ENCODE peak calls at places on chromosomes 1 and 21, in eight cellular contexts. One of them, this sample, is unnamed. For H3K4me1, the result is how much of the 10 kb centered on the place peaks cover.

GRCh38 chr21:45988366-45989347 is 7.1 kb downstream of the COL6A1 start:
- DNase-seq in Peyer's patch: peak
- DNase-seq in mesendoderm: no peak
- DNase-seq in suprapubic skin: peak
- DNase-seq in PC-3: no peak
- DNase-seq in stomach: no peak
- DNase-seq in CD8-positive, alpha-beta T cell: no peak
- DNase-seq in aorta: peak
- DNase-seq in this sample: no peak

GRCh38 chr21:35637431-35637830 is 422.9 kb downstream of the SETD4 start:
- DNase-seq in Peyer's patch: no peak
- DNase-seq in mesendoderm: no peak
- DNase-seq in suprapubic skin: no peak
- DNase-seq in PC-3: peak
- DNase-seq in stomach: peak
- DNase-seq in CD8-positive, alpha-beta T cell: no peak
- DNase-seq in aorta: no peak
- DNase-seq in this sample: no peak

GRCh38 chr1:221157026-221157761 is 278.0 kb downstream of the HLX start:
- DNase-seq in Peyer's patch: no peak
- DNase-seq in mesendoderm: no peak
- DNase-seq in suprapubic skin: no peak
- DNase-seq in PC-3: no peak
- DNase-seq in stomach: no peak
- DNase-seq in CD8-positive, alpha-beta T cell: no peak
- DNase-seq in aorta: no peak
- DNase-seq in this sample: no peak

GRCh38 chr1:12031039-12031980 is 12.0 kb downstream of the MIIP start:
- DNase-seq in Peyer's patch: peak
- DNase-seq in mesendoderm: peak
- DNase-seq in suprapubic skin: no peak
- DNase-seq in PC-3: peak
- DNase-seq in stomach: peak
- DNase-seq in CD8-positive, alpha-beta T cell: no peak
- DNase-seq in aorta: no peak
- DNase-seq in this sample: no peak

GRCh38 chr1:165144757-165145397 is 211.6 kb downstream of the LMX1A start:
- DNase-seq in Peyer's patch: peak
- DNase-seq in mesendoderm: peak
- DNase-seq in suprapubic skin: no peak
- DNase-seq in PC-3: peak
- DNase-seq in stomach: peak
- DNase-seq in CD8-positive, alpha-beta T cell: peak
- DNase-seq in aorta: no peak
- DNase-seq in this sample: no peak

GRCh38 chr1:226637147-226637935 is 88.8 kb downstream of the STUM start:
- DNase-seq in Peyer's patch: peak
- DNase-seq in mesendoderm: peak
- DNase-seq in suprapubic skin: peak
- DNase-seq in PC-3: no peak
- DNase-seq in stomach: no peak
- DNase-seq in CD8-positive, alpha-beta T cell: no peak
- DNase-seq in aorta: peak
- DNase-seq in this sample: no peak

GRCh38 chr1:202085682-202086373 is 36.9 kb upstream of the GPR37L1 start:
- DNase-seq in Peyer's patch: peak
- DNase-seq in mesendoderm: peak
- DNase-seq in suprapubic skin: no peak
- DNase-seq in PC-3: no peak
- DNase-seq in stomach: peak
- DNase-seq in CD8-positive, alpha-beta T cell: no peak
- DNase-seq in aorta: no peak
- DNase-seq in this sample: no peak

GRCh38 chr1:54254055-54254454 is 54.1 kb downstream of the MRPL37 start:
- DNase-seq in Peyer's patch: peak
- DNase-seq in mesendoderm: no peak
- DNase-seq in suprapubic skin: no peak
- DNase-seq in PC-3: peak
- DNase-seq in stomach: no peak
- DNase-seq in CD8-positive, alpha-beta T cell: no peak
- DNase-seq in aorta: no peak
- DNase-seq in this sample: no peak

GRCh38 chr1:211564084-211564483 is 14.9 kb downstream of the SLC30A1 start:
- DNase-seq in Peyer's patch: no peak
- DNase-seq in mesendoderm: no peak
- DNase-seq in suprapubic skin: peak
- DNase-seq in PC-3: no peak
- DNase-seq in stomach: no peak
- DNase-seq in CD8-positive, alpha-beta T cell: no peak
- DNase-seq in aorta: no peak
- DNase-seq in this sample: no peak

GRCh38 chr1:180920702-180921101 is 8.0 kb downstream of the KIAA1614 start:
- DNase-seq in Peyer's patch: no peak
- DNase-seq in mesendoderm: no peak
- DNase-seq in suprapubic skin: no peak
- DNase-seq in PC-3: no peak
- DNase-seq in stomach: no peak
- DNase-seq in CD8-positive, alpha-beta T cell: no peak
- DNase-seq in aorta: no peak
- DNase-seq in this sample: no peak

GRCh38 chr21:35084869-35085268 is 35.8 kb upstream of the RUNX1 start:
- DNase-seq in Peyer's patch: no peak
- DNase-seq in mesendoderm: no peak
- DNase-seq in suprapubic skin: no peak
- DNase-seq in PC-3: peak
- DNase-seq in stomach: no peak
- DNase-seq in CD8-positive, alpha-beta T cell: no peak
- DNase-seq in aorta: no peak
- DNase-seq in this sample: no peak

GRCh38 chr1:228742535-228742934 is 7.3 kb downstream of the RHOU start:
- DNase-seq in Peyer's patch: no peak
- DNase-seq in mesendoderm: no peak
- DNase-seq in suprapubic skin: no peak
- DNase-seq in PC-3: no peak
- DNase-seq in stomach: no peak
- DNase-seq in CD8-positive, alpha-beta T cell: no peak
- DNase-seq in aorta: no peak
- DNase-seq in this sample: no peak

GRCh38 chr1:81811757-81812371 is 11.1 kb downstream of the ADGRL2 start:
- DNase-seq in Peyer's patch: no peak
- DNase-seq in mesendoderm: no peak
- DNase-seq in suprapubic skin: no peak
- DNase-seq in PC-3: peak
- DNase-seq in stomach: no peak
- DNase-seq in CD8-positive, alpha-beta T cell: no peak
- DNase-seq in aorta: no peak
- DNase-seq in this sample: no peak

GRCh38 chr1:71587961-71588360 is 507.1 kb upstream of the ZRANB2 start:
- DNase-seq in Peyer's patch: no peak
- DNase-seq in mesendoderm: peak
- DNase-seq in suprapubic skin: no peak
- DNase-seq in PC-3: peak
- DNase-seq in stomach: no peak
- DNase-seq in CD8-positive, alpha-beta T cell: no peak
- DNase-seq in aorta: no peak
- DNase-seq in this sample: no peak

GRCh38 chr1:78833491-78833890 is 173.0 kb downstream of the ADGRL4 start:
- DNase-seq in Peyer's patch: no peak
- DNase-seq in mesendoderm: no peak
- DNase-seq in suprapubic skin: no peak
- DNase-seq in PC-3: peak
- DNase-seq in stomach: no peak
- DNase-seq in CD8-positive, alpha-beta T cell: no peak
- DNase-seq in aorta: no peak
- DNase-seq in this sample: no peak

GRCh38 chr1:195345149-195345548 is 1263.1 kb downstream of the KCNT2 start:
- DNase-seq in Peyer's patch: no peak
- DNase-seq in mesendoderm: peak
- DNase-seq in suprapubic skin: no peak
- DNase-seq in PC-3: no peak
- DNase-seq in stomach: no peak
- DNase-seq in CD8-positive, alpha-beta T cell: no peak
- DNase-seq in aorta: no peak
- DNase-seq in this sample: no peak

GRCh38 chr1:36207339-36207738 is 16.9 kb upstream of the THRAP3 start:
- DNase-seq in Peyer's patch: no peak
- DNase-seq in mesendoderm: peak
- DNase-seq in suprapubic skin: peak
- DNase-seq in PC-3: peak
- DNase-seq in stomach: peak
- DNase-seq in CD8-positive, alpha-beta T cell: no peak
- DNase-seq in aorta: peak
- DNase-seq in this sample: no peak

GRCh38 chr21:35005825-35006224 is 43.3 kb downstream of the RUNX1 start:
- DNase-seq in Peyer's patch: no peak
- DNase-seq in mesendoderm: no peak
- DNase-seq in suprapubic skin: no peak
- DNase-seq in PC-3: no peak
- DNase-seq in stomach: no peak
- DNase-seq in CD8-positive, alpha-beta T cell: no peak
- DNase-seq in aorta: no peak
- DNase-seq in this sample: no peak

GRCh38 chr1:214125819-214126218 is 138.0 kb downstream of the PROX1 start:
- DNase-seq in Peyer's patch: no peak
- DNase-seq in mesendoderm: no peak
- DNase-seq in suprapubic skin: no peak
- DNase-seq in PC-3: no peak
- DNase-seq in stomach: no peak
- DNase-seq in CD8-positive, alpha-beta T cell: no peak
- DNase-seq in aorta: no peak
- DNase-seq in this sample: no peak

GRCh38 chr1:213989740-213990472 is 2.1 kb downstream of the PROX1 start:
- DNase-seq in Peyer's patch: no peak
- DNase-seq in mesendoderm: peak
- DNase-seq in suprapubic skin: no peak
- DNase-seq in PC-3: no peak
- DNase-seq in stomach: no peak
- DNase-seq in CD8-positive, alpha-beta T cell: no peak
- DNase-seq in aorta: no peak
- DNase-seq in this sample: no peak

GRCh38 chr1:37727186-37727585 is 34.9 kb downstream of the CDCA8 start:
- DNase-seq in Peyer's patch: no peak
- DNase-seq in mesendoderm: no peak
- DNase-seq in suprapubic skin: no peak
- DNase-seq in PC-3: no peak
- DNase-seq in stomach: no peak
- DNase-seq in CD8-positive, alpha-beta T cell: no peak
- DNase-seq in aorta: no peak
- DNase-seq in this sample: no peak

GRCh38 chr21:30981403-30981802 is 56.9 kb downstream of the KRTAP19-8 start:
- DNase-seq in Peyer's patch: no peak
- DNase-seq in mesendoderm: no peak
- DNase-seq in suprapubic skin: no peak
- DNase-seq in PC-3: no peak
- DNase-seq in stomach: no peak
- DNase-seq in CD8-positive, alpha-beta T cell: no peak
- DNase-seq in aorta: no peak
- DNase-seq in this sample: no peak

GRCh38 chr21:30986966-30987365 is 51.3 kb downstream of the KRTAP19-8 start:
- DNase-seq in Peyer's patch: no peak
- DNase-seq in mesendoderm: no peak
- DNase-seq in suprapubic skin: no peak
- DNase-seq in PC-3: no peak
- DNase-seq in stomach: no peak
- DNase-seq in CD8-positive, alpha-beta T cell: no peak
- DNase-seq in aorta: no peak
- DNase-seq in this sample: no peak

GRCh38 chr21:30988706-30989105 is 49.6 kb downstream of the KRTAP19-8 start:
- DNase-seq in Peyer's patch: no peak
- DNase-seq in mesendoderm: no peak
- DNase-seq in suprapubic skin: no peak
- DNase-seq in PC-3: no peak
- DNase-seq in stomach: no peak
- DNase-seq in CD8-positive, alpha-beta T cell: no peak
- DNase-seq in aorta: no peak
- DNase-seq in this sample: no peak

GRCh38 chr21:30990514-30991304 is 47.6 kb downstream of the KRTAP19-8 start:
- DNase-seq in Peyer's patch: no peak
- DNase-seq in mesendoderm: no peak
- DNase-seq in suprapubic skin: no peak
- DNase-seq in PC-3: peak
- DNase-seq in stomach: no peak
- DNase-seq in CD8-positive, alpha-beta T cell: no peak
- DNase-seq in aorta: no peak
- DNase-seq in this sample: no peak

DNA sequence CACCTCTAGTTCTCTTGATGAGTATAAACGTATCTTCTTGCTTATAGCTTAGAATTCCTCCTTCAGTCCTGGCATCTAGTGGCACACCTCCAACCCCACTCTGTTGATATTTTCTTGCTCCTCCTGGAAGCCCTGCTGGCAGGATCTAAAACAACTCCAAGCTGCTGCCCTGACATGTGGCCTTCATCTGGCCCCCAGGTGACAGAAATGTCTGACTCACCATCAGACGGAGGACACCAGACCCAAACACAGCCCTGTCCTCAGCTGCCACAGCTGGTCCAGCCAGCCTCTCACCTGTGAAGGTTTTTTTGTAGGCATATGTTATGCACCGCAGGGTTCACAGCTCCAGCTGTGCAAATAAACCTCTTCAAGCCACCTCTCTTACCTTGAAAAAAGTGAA is 53.4 kb downstream of the KRTAP19-8 start:
- DNase-seq in Peyer's patch: no peak
- DNase-seq in mesendoderm: no peak
- DNase-seq in suprapubic skin: no peak
- DNase-seq in PC-3: no peak
- DNase-seq in stomach: no peak
- DNase-seq in CD8-positive, alpha-beta T cell: no peak
- DNase-seq in aorta: no peak
- DNase-seq in this sample: no peak
- H3K4me3 ChIP-seq in Peyer's patch: no peak
- H3K4me3 ChIP-seq in mesendoderm: no peak
- H3K4me3 ChIP-seq in suprapubic skin: no peak
- H3K4me3 ChIP-seq in PC-3: no peak
- H3K4me3 ChIP-seq in stomach: no peak
- H3K4me3 ChIP-seq in CD8-positive, alpha-beta T cell: no peak
- H3K4me3 ChIP-seq in aorta: no peak
- H3K4me3 ChIP-seq in this sample: no peak

GRCh38 chr1:32869844-32870614 is 683 bp downstream of the FNDC5 start:
- DNase-seq in Peyer's patch: no peak
- DNase-seq in mesendoderm: no peak
- DNase-seq in suprapubic skin: peak
- DNase-seq in PC-3: no peak
- DNase-seq in stomach: no peak
- DNase-seq in CD8-positive, alpha-beta T cell: no peak
- DNase-seq in aorta: no peak
- DNase-seq in this sample: no peak
- H3K27ac ChIP-seq in Peyer's patch: no peak
- H3K27ac ChIP-seq in mesendoderm: no peak
- H3K27ac ChIP-seq in suprapubic skin: no peak
- H3K27ac ChIP-seq in PC-3: no peak
- H3K27ac ChIP-seq in stomach: peak
- H3K27ac ChIP-seq in CD8-positive, alpha-beta T cell: no peak
- H3K27ac ChIP-seq in aorta: no peak
- H3K27ac ChIP-seq in this sample: no peak

GRCh38 chr1:150018165-150018564 is 7.6 kb upstream of the OTUD7B start:
- DNase-seq in Peyer's patch: no peak
- DNase-seq in mesendoderm: no peak
- DNase-seq in suprapubic skin: no peak
- DNase-seq in PC-3: no peak
- DNase-seq in stomach: no peak
- DNase-seq in CD8-positive, alpha-beta T cell: no peak
- DNase-seq in aorta: no peak
- DNase-seq in this sample: no peak
- H3K4me1 ChIP-seq in Peyer's patch: under half
- H3K4me1 ChIP-seq in mesendoderm: under half
- H3K4me1 ChIP-seq in suprapubic skin: under half
- H3K4me1 ChIP-seq in PC-3: under half
- H3K4me1 ChIP-seq in stomach: under half
- H3K4me1 ChIP-seq in CD8-positive, alpha-beta T cell: under half
- H3K4me1 ChIP-seq in aorta: under half
- H3K4me1 ChIP-seq in this sample: under half

GRCh38 chr1:186740324-186740723 is 60.1 kb upstream of the PTGS2 start:
- DNase-seq in Peyer's patch: no peak
- DNase-seq in mesendoderm: no peak
- DNase-seq in suprapubic skin: no peak
- DNase-seq in PC-3: no peak
- DNase-seq in stomach: no peak
- DNase-seq in CD8-positive, alpha-beta T cell: no peak
- DNase-seq in aorta: no peak
- DNase-seq in this sample: no peak
- H3K4me3 ChIP-seq in Peyer's patch: no peak
- H3K4me3 ChIP-seq in mesendoderm: no peak
- H3K4me3 ChIP-seq in suprapubic skin: no peak
- H3K4me3 ChIP-seq in PC-3: no peak
- H3K4me3 ChIP-seq in stomach: no peak
- H3K4me3 ChIP-seq in CD8-positive, alpha-beta T cell: no peak
- H3K4me3 ChIP-seq in aorta: no peak
- H3K4me3 ChIP-seq in this sample: no peak

This sample was measured in CD8-positive, alpha-beta memory T cell.